ENCODE peak calls at places on chromosome X, in seven cellular contexts. W, R, G, K, J, Q and I are unnamed samples.

GRCh38 chrX:37409278-37409677 is 60.1 kb downstream of the PRRG1 start:
- DNase-seq in W (no peak), R (no peak), G (no peak), K (no peak), J (no peak), Q (no peak), I (no peak)

GRCh38 chrX:148501121-148502066 is 977 bp downstream of the AFF2 start:
- DNase-seq in W (peak), R (no peak), G (no peak), K (no peak), J (peak), Q (no peak), I (no peak)

GRCh38 chrX:93259029-93259428 is 414.3 kb downstream of the NAP1L3 start:
- DNase-seq in W (no peak), R (no peak), G (no peak), K (no peak), J (no peak), Q (no peak), I (no peak)

GRCh38 chrX:77342028-77342427 is 105.2 kb upstream of the FGF16 start:
- DNase-seq in W (no peak), R (no peak), G (no peak), K (no peak), J (no peak), Q (no peak), I (no peak)

GRCh38 chrX:150148749-150149672 is 210.7 kb upstream of the EOLA2 start:
- DNase-seq in W (no peak), R (no peak), G (no peak), K (no peak), J (no peak), Q (no peak), I (no peak)

GRCh38 chrX:37594755-37595382 is 23.4 kb downstream of the LANCL3 start:
- DNase-seq in W (no peak), R (no peak), G (no peak), K (no peak), J (no peak), Q (no peak), I (no peak)

GRCh38 chrX:40147399-40148188 is 49.8 kb upstream of the BCOR start:
- DNase-seq in W (no peak), R (no peak), G (no peak), K (peak), J (peak), Q (no peak), I (no peak)

GRCh38 chrX:54817220-54817820 is 9.8 kb downstream of the MAGED2 start:
- DNase-seq in W (no peak), R (no peak), G (no peak), K (no peak), J (no peak), Q (no peak), I (no peak)

GRCh38 chrX:116726806-116727205 is 264.0 kb upstream of the CT83 start:
- DNase-seq in W (no peak), R (no peak), G (no peak), K (no peak), J (no peak), Q (no peak), I (no peak)

GRCh38 chrX:65595460-65595876 is 60.9 kb upstream of the LAS1L start:
- DNase-seq in W (peak), R (peak), G (peak), K (peak), J (peak), Q (peak), I (peak)

GRCh38 chrX:151981129-151981528 is 6.7 kb upstream of the GABRE start:
- DNase-seq in W (no peak), R (no peak), G (no peak), K (no peak), J (no peak), Q (peak), I (peak)

GRCh38 chrX:34365482-34365881 is 233.4 kb upstream of the FAM47A start:
- DNase-seq in W (no peak), R (no peak), G (no peak), K (peak), J (no peak), Q (peak), I (no peak)

GRCh38 chrX:107734646-107735045 is 40.9 kb downstream of the TSC22D3 start:
- DNase-seq in W (no peak), R (no peak), G (no peak), K (no peak), J (no peak), Q (no peak), I (no peak)

GRCh38 chrX:39163585-39163984 is 362.3 kb downstream of the MID1IP1 start:
- DNase-seq in W (no peak), R (no peak), G (no peak), K (no peak), J (no peak), Q (no peak), I (no peak)

GRCh38 chrX:37686348-37686736 is 751 bp downstream of the XK start:
- DNase-seq in W (no peak), R (no peak), G (no peak), K (no peak), J (no peak), Q (no peak), I (no peak)

GRCh38 chrX:45668686-45669443 is 468.2 kb upstream of the DIPK2B start:
- DNase-seq in W (no peak), R (no peak), G (peak), K (no peak), J (no peak), Q (peak), I (peak)

GRCh38 chrX:29254515-29254914 is 667.3 kb downstream of the IL1RAPL1 start:
- DNase-seq in W (no peak), R (no peak), G (no peak), K (no peak), J (no peak), Q (no peak), I (no peak)

GRCh38 chrX:119647552-119648420 is 41.6 kb upstream of the NKRF start:
- DNase-seq in W (no peak), R (no peak), G (no peak), K (no peak), J (peak), Q (no peak), I (no peak)

GRCh38 chrX:139642241-139642927 is 65.6 kb downstream of the MCF2 start:
- DNase-seq in W (no peak), R (no peak), G (no peak), K (no peak), J (no peak), Q (peak), I (no peak)

GRCh38 chrX:101658661-101659477 is 781 bp downstream of the ARMCX2 start:
- DNase-seq in W (peak), R (no peak), G (peak), K (peak), J (peak), Q (peak), I (no peak)

GRCh38 chrX:40082447-40083119 is 15.2 kb downstream of the BCOR start:
- DNase-seq in W (no peak), R (no peak), G (no peak), K (no peak), J (no peak), Q (no peak), I (no peak)

GRCh38 chrX:49799828-49800227 is 29.3 kb upstream of the PAGE4 start:
- DNase-seq in W (no peak), R (no peak), G (no peak), K (no peak), J (no peak), Q (no peak), I (no peak)

GRCh38 chrX:103878466-103879151 is 46.6 kb upstream of the RAB9B start:
- DNase-seq in W (no peak), R (peak), G (peak), K (no peak), J (no peak), Q (peak), I (peak)

GRCh38 chrX:630922-631496 is 418 bp downstream of the SHOX start:
- DNase-seq in W (no peak), R (no peak), G (no peak), K (no peak), J (no peak), Q (no peak), I (no peak)

GRCh38 chrX:102516314-102516936 is at the start of gene TMSB15A:
- DNase-seq in W (peak), R (no peak), G (peak), K (peak), J (peak), Q (no peak), I (no peak)

GRCh38 chrX:13076176-13076956 is 31.9 kb upstream of the FAM9C start:
- DNase-seq in W (no peak), R (no peak), G (no peak), K (no peak), J (peak), Q (peak), I (no peak)

GRCh38 chrX:47351706-47352105 is 18.7 kb upstream of the ZNF157 start:
- DNase-seq in W (no peak), R (no peak), G (no peak), K (no peak), J (no peak), Q (peak), I (no peak)

GRCh38 chrX:112946227-112946626 is 105.6 kb upstream of the AMOT start:
- DNase-seq in W (no peak), R (no peak), G (no peak), K (no peak), J (no peak), Q (no peak), I (no peak)

GRCh38 chrX:110699109-110699508 is 96.5 kb downstream of the CHRDL1 start:
- DNase-seq in W (no peak), R (peak), G (no peak), K (no peak), J (no peak), Q (peak), I (no peak)

DNA sequence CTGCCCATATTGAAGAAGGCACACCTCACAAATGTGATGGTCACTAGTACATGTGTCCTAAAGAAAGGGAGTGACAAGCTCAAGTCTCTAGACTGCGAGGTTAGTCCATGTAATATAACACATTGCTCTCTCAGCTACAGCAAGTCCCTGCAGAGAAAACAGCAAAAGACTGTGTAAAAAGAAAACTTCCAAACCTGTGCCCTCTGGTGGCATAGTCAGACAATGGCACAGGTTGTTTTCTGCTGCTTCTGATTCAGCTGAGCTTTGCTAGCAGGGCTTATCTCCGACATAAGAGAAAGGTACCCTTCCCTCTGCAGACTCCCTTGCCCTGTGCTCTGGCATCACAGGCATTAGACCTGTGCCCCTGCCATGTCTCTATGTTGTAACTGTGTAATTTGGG is 1.4 kb upstream of the SERPINA7 start:
- DNase-seq in W (no peak), R (no peak), G (no peak), K (no peak), J (no peak), Q (peak), I (no peak)
- TF ChIP-seq CTCF in W (no peak), R (peak), G (no peak), K (no peak), J (no peak), Q (peak), I (peak)

GRCh38 chrX:85111347-85111746 is 107.7 kb downstream of the APOOL start:
- DNase-seq in W (no peak), R (no peak), G (no peak), K (no peak), J (no peak), Q (peak), I (no peak)

GRCh38 chrX:85112270-85112669 is 108.6 kb downstream of the APOOL start:
- DNase-seq in W (no peak), R (no peak), G (no peak), K (no peak), J (no peak), Q (no peak), I (no peak)

GRCh38 chrX:85108165-85108564 is 104.5 kb downstream of the APOOL start:
- DNase-seq in W (no peak), R (no peak), G (no peak), K (no peak), J (no peak), Q (peak), I (no peak)

GRCh38 chrX:85107407-85107806 is 103.7 kb downstream of the APOOL start:
- DNase-seq in W (no peak), R (no peak), G (no peak), K (no peak), J (no peak), Q (peak), I (no peak)

GRCh38 chrX:85109235-85109634 is 105.6 kb downstream of the APOOL start:
- DNase-seq in W (no peak), R (no peak), G (no peak), K (peak), J (peak), Q (peak), I (no peak)
- TF ChIP-seq CTCF in W (no peak), R (peak), G (no peak), K (no peak), J (no peak), Q (peak), I (peak)

GRCh38 chrX:100072286-100072685 is 337.8 kb downstream of the PCDH19 start:
- DNase-seq in W (no peak), R (no peak), G (no peak), K (no peak), J (no peak), Q (peak), I (no peak)
- TF ChIP-seq CTCF in W (no peak), R (no peak), G (no peak), K (no peak), J (no peak), Q (no peak), I (no peak)

GRCh38 chrX:134601240-134601639 is 57.0 kb downstream of the PLAC1 start:
- DNase-seq in W (no peak), R (no peak), G (no peak), K (no peak), J (no peak), Q (peak), I (no peak)

GRCh38 chrX:134602410-134602809 is 55.9 kb downstream of the PLAC1 start:
- DNase-seq in W (no peak), R (no peak), G (no peak), K (no peak), J (no peak), Q (no peak), I (no peak)

GRCh38 chrX:134604701-134605271 is 53.5 kb downstream of the PLAC1 start:
- DNase-seq in W (no peak), R (no peak), G (peak), K (no peak), J (no peak), Q (peak), I (no peak)

GRCh38 chrX:134600714-134601113 is 57.6 kb downstream of the PLAC1 start:
- DNase-seq in W (no peak), R (no peak), G (no peak), K (no peak), J (no peak), Q (peak), I (no peak)

GRCh38 chrX:134603806-134604700 is 54.2 kb downstream of the PLAC1 start:
- DNase-seq in W (no peak), R (no peak), G (no peak), K (no peak), J (no peak), Q (peak), I (peak)
- TF ChIP-seq CTCF in W (no peak), R (peak), G (no peak), K (no peak), J (no peak), Q (peak), I (peak)

DNA sequence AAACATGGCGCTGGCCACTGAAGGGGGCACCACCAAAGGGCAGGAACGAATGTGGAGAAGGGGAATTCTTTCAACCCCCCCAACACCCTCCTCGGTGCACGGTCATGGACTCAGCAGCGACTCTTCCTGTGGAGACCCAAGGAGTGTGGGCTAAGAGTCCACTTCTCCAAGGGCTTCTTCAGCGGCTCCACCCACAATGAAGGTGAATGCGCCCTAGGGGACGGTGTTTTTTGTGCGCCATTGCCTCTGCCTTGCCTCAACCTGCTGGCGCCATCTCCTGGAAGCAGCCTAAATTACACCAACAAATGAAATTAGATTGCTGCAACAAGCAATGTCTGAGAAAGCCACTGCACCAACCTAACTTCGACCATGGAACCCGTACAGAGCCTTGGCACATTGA is 169.2 kb upstream of the MAGEB18 start:
- DNase-seq in W (no peak), R (no peak), G (no peak), K (peak), J (peak), Q (peak), I (no peak)
- TF ChIP-seq CTCF in W (no peak), R (peak), G (no peak), K (peak), J (no peak), Q (peak), I (no peak)

GRCh38 chrX:106037835-106038473 is 573 bp downstream of the SERPINA7 start:
- DNase-seq in W (no peak), R (no peak), G (no peak), K (no peak), J (no peak), Q (no peak), I (no peak)

GRCh38 chrX:106038625-106039024 is at the start of gene SERPINA7:
- DNase-seq in W (no peak), R (no peak), G (no peak), K (no peak), J (no peak), Q (no peak), I (no peak)

GRCh38 chrX:106036716-106037115 is 1.8 kb downstream of the SERPINA7 start:
- DNase-seq in W (no peak), R (no peak), G (no peak), K (no peak), J (no peak), Q (no peak), I (no peak)

GRCh38 chrX:106035064-106035463 is 3.5 kb downstream of the SERPINA7 start:
- DNase-seq in W (no peak), R (no peak), G (no peak), K (no peak), J (no peak), Q (no peak), I (no peak)
- TF ChIP-seq CTCF in W (no peak), R (peak), G (peak), K (no peak), J (no peak), Q (peak), I (peak)

GRCh38 chrX:125131146-125131545 is 188.5 kb upstream of the TEX13C start:
- DNase-seq in W (no peak), R (no peak), G (no peak), K (no peak), J (no peak), Q (no peak), I (no peak)
- TF ChIP-seq CTCF in W (no peak), R (peak), G (peak), K (no peak), J (no peak), Q (peak), I (no peak)

GRCh38 chrX:115579786-115580294 is 18.9 kb downstream of the PLS3 start:
- DNase-seq in W (no peak), R (no peak), G (no peak), K (no peak), J (no peak), Q (no peak), I (no peak)
- TF ChIP-seq CTCF in W (no peak), R (no peak), G (no peak), K (no peak), J (no peak), Q (no peak), I (no peak)